ENCODE peak calls at places on chromosomes 4 and X, in ten cellular contexts. One of them, this sample, is unnamed.

GRCh38 chrX:48938721-48939416 is 18.5 kb downstream of the OTUD5 start:
- DNase-seq in right cardiac atrium: no peak
- DNase-seq in T-helper 2 cell: peak; percentile 90
- DNase-seq in head of caudate nucleus: no peak
- DNase-seq in left cardiac atrium: no peak
- DNase-seq in EH: no peak
- DNase-seq in neural crest cell: no peak
- DNase-seq in NCI-H2029: no peak
- DNase-seq in activated T-helper 1 cell treated with Interleukin-2 at 50 U/mL for 16 hours: peak; percentile 46
- DNase-seq in mucosa of descending colon: no peak
- DNase-seq in this sample: no peak

GRCh38 chrX:20197641-20198210 is 56.1 kb upstream of the EIF1AX start:
- DNase-seq in right cardiac atrium: no peak
- DNase-seq in T-helper 2 cell: no peak
- DNase-seq in head of caudate nucleus: no peak
- DNase-seq in left cardiac atrium: no peak
- DNase-seq in EH: peak; percentile 54
- DNase-seq in neural crest cell: no peak
- DNase-seq in NCI-H2029: no peak
- DNase-seq in activated T-helper 1 cell treated with Interleukin-2 at 50 U/mL for 16 hours: no peak
- DNase-seq in mucosa of descending colon: no peak
- DNase-seq in this sample: no peak

GRCh38 chr4:186033027-186033426 is 35.9 kb upstream of the TLR3 start:
- DNase-seq in right cardiac atrium: no peak
- DNase-seq in T-helper 2 cell: no peak
- DNase-seq in head of caudate nucleus: no peak
- DNase-seq in left cardiac atrium: no peak
- DNase-seq in EH: no peak
- DNase-seq in neural crest cell: no peak
- DNase-seq in NCI-H2029: no peak
- DNase-seq in activated T-helper 1 cell treated with Interleukin-2 at 50 U/mL for 16 hours: no peak
- DNase-seq in mucosa of descending colon: no peak
- DNase-seq in this sample: no peak

GRCh38 chrX:154967603-154968002 is 54.9 kb downstream of the F8 start:
- DNase-seq in right cardiac atrium: no peak
- DNase-seq in T-helper 2 cell: no peak
- DNase-seq in head of caudate nucleus: no peak
- DNase-seq in left cardiac atrium: no peak
- DNase-seq in EH: peak; percentile 1
- DNase-seq in neural crest cell: no peak
- DNase-seq in NCI-H2029: no peak
- DNase-seq in activated T-helper 1 cell treated with Interleukin-2 at 50 U/mL for 16 hours: no peak
- DNase-seq in mucosa of descending colon: no peak
- DNase-seq in this sample: no peak

GRCh38 chr4:70706516-70706915 is 15.2 kb upstream of the RUFY3 start:
- DNase-seq in right cardiac atrium: no peak
- DNase-seq in T-helper 2 cell: no peak
- DNase-seq in head of caudate nucleus: no peak
- DNase-seq in left cardiac atrium: no peak
- DNase-seq in EH: peak; percentile 30
- DNase-seq in neural crest cell: no peak
- DNase-seq in NCI-H2029: no peak
- DNase-seq in activated T-helper 1 cell treated with Interleukin-2 at 50 U/mL for 16 hours: no peak
- DNase-seq in mucosa of descending colon: no peak
- DNase-seq in this sample: peak; percentile 22

GRCh38 chr4:144283496-144283895 is 143.0 kb upstream of the GYPA start:
- DNase-seq in right cardiac atrium: no peak
- DNase-seq in T-helper 2 cell: no peak
- DNase-seq in head of caudate nucleus: no peak
- DNase-seq in left cardiac atrium: no peak
- DNase-seq in EH: no peak
- DNase-seq in neural crest cell: no peak
- DNase-seq in NCI-H2029: no peak
- DNase-seq in activated T-helper 1 cell treated with Interleukin-2 at 50 U/mL for 16 hours: no peak
- DNase-seq in mucosa of descending colon: no peak
- DNase-seq in this sample: no peak

GRCh38 chrX:8036914-8037313 is 109.7 kb upstream of the PNPLA4 start:
- DNase-seq in right cardiac atrium: no peak
- DNase-seq in T-helper 2 cell: no peak
- DNase-seq in head of caudate nucleus: no peak
- DNase-seq in left cardiac atrium: no peak
- DNase-seq in EH: no peak
- DNase-seq in neural crest cell: no peak
- DNase-seq in NCI-H2029: no peak
- DNase-seq in activated T-helper 1 cell treated with Interleukin-2 at 50 U/mL for 16 hours: no peak
- DNase-seq in mucosa of descending colon: no peak
- DNase-seq in this sample: no peak

GRCh38 chrX:134520860-134521390 is 61.0 kb downstream of the HPRT1 start:
- DNase-seq in right cardiac atrium: no peak
- DNase-seq in T-helper 2 cell: peak; percentile 39
- DNase-seq in head of caudate nucleus: no peak
- DNase-seq in left cardiac atrium: no peak
- DNase-seq in EH: peak; percentile 74
- DNase-seq in neural crest cell: peak; percentile 6
- DNase-seq in NCI-H2029: peak; percentile 16
- DNase-seq in activated T-helper 1 cell treated with Interleukin-2 at 50 U/mL for 16 hours: no peak
- DNase-seq in mucosa of descending colon: no peak
- DNase-seq in this sample: peak; percentile 73

GRCh38 chr4:106032851-106033286 is 137.6 kb downstream of the NPNT start:
- DNase-seq in right cardiac atrium: no peak
- DNase-seq in T-helper 2 cell: no peak
- DNase-seq in head of caudate nucleus: no peak
- DNase-seq in left cardiac atrium: no peak
- DNase-seq in EH: peak; percentile 69
- DNase-seq in neural crest cell: no peak
- DNase-seq in NCI-H2029: no peak
- DNase-seq in activated T-helper 1 cell treated with Interleukin-2 at 50 U/mL for 16 hours: no peak
- DNase-seq in mucosa of descending colon: no peak
- DNase-seq in this sample: peak; percentile 74

GRCh38 chrX:22310779-22311178 is 38.1 kb downstream of the CBLL2 start:
- DNase-seq in right cardiac atrium: no peak
- DNase-seq in T-helper 2 cell: no peak
- DNase-seq in head of caudate nucleus: no peak
- DNase-seq in left cardiac atrium: no peak
- DNase-seq in EH: no peak
- DNase-seq in neural crest cell: no peak
- DNase-seq in NCI-H2029: no peak
- DNase-seq in activated T-helper 1 cell treated with Interleukin-2 at 50 U/mL for 16 hours: no peak
- DNase-seq in mucosa of descending colon: no peak
- DNase-seq in this sample: no peak

GRCh38 chr4:20353646-20354045 is 101.9 kb downstream of the SLIT2 start:
- DNase-seq in right cardiac atrium: no peak
- DNase-seq in T-helper 2 cell: no peak
- DNase-seq in head of caudate nucleus: no peak
- DNase-seq in left cardiac atrium: no peak
- DNase-seq in EH: no peak
- DNase-seq in neural crest cell: no peak
- DNase-seq in NCI-H2029: no peak
- DNase-seq in activated T-helper 1 cell treated with Interleukin-2 at 50 U/mL for 16 hours: no peak
- DNase-seq in mucosa of descending colon: no peak
- DNase-seq in this sample: no peak

GRCh38 chr4:28744066-28744465 is 1883.4 kb downstream of the STIM2 start:
- DNase-seq in right cardiac atrium: no peak
- DNase-seq in T-helper 2 cell: no peak
- DNase-seq in head of caudate nucleus: no peak
- DNase-seq in left cardiac atrium: no peak
- DNase-seq in EH: peak; percentile 3
- DNase-seq in neural crest cell: no peak
- DNase-seq in NCI-H2029: no peak
- DNase-seq in activated T-helper 1 cell treated with Interleukin-2 at 50 U/mL for 16 hours: no peak
- DNase-seq in mucosa of descending colon: no peak
- DNase-seq in this sample: peak; percentile 0

GRCh38 chr4:53706422-53707032 is 115.2 kb upstream of the LNX1 start:
- DNase-seq in right cardiac atrium: no peak
- DNase-seq in T-helper 2 cell: peak; percentile 5
- DNase-seq in head of caudate nucleus: no peak
- DNase-seq in left cardiac atrium: no peak
- DNase-seq in EH: peak; percentile 66
- DNase-seq in neural crest cell: no peak
- DNase-seq in NCI-H2029: peak; percentile 38
- DNase-seq in activated T-helper 1 cell treated with Interleukin-2 at 50 U/mL for 16 hours: no peak
- DNase-seq in mucosa of descending colon: no peak
- DNase-seq in this sample: peak; percentile 73

GRCh38 chrX:155026727-155027508 is at the start of gene FUNDC2:
- DNase-seq in right cardiac atrium: peak; percentile 94
- DNase-seq in T-helper 2 cell: peak; percentile 99
- DNase-seq in head of caudate nucleus: peak; percentile 95
- DNase-seq in left cardiac atrium: peak; percentile 95
- DNase-seq in EH: peak; percentile 94
- DNase-seq in neural crest cell: peak; percentile 75
- DNase-seq in NCI-H2029: peak; percentile 91
- DNase-seq in activated T-helper 1 cell treated with Interleukin-2 at 50 U/mL for 16 hours: peak; percentile 89
- DNase-seq in mucosa of descending colon: peak; percentile 95
- DNase-seq in this sample: peak; percentile 95

GRCh38 chrX:24242649-24243556 is 71.0 kb downstream of the SUPT20HL2 start:
- DNase-seq in right cardiac atrium: peak; percentile 71
- DNase-seq in T-helper 2 cell: no peak
- DNase-seq in head of caudate nucleus: peak; percentile 43
- DNase-seq in left cardiac atrium: peak; percentile 43
- DNase-seq in EH: peak; percentile 92
- DNase-seq in neural crest cell: no peak
- DNase-seq in NCI-H2029: no peak
- DNase-seq in activated T-helper 1 cell treated with Interleukin-2 at 50 U/mL for 16 hours: no peak
- DNase-seq in mucosa of descending colon: no peak
- DNase-seq in this sample: peak; percentile 42

GRCh38 chrX:115642895-115643530 is 82.0 kb downstream of the PLS3 start:
- DNase-seq in right cardiac atrium: no peak
- DNase-seq in T-helper 2 cell: peak; percentile 16
- DNase-seq in head of caudate nucleus: no peak
- DNase-seq in left cardiac atrium: no peak
- DNase-seq in EH: peak; percentile 75
- DNase-seq in neural crest cell: peak; percentile 60
- DNase-seq in NCI-H2029: no peak
- DNase-seq in activated T-helper 1 cell treated with Interleukin-2 at 50 U/mL for 16 hours: no peak
- DNase-seq in mucosa of descending colon: no peak
- DNase-seq in this sample: peak; percentile 71

GRCh38 chr4:145736241-145736831 is 56.4 kb downstream of the C4orf51 start:
- DNase-seq in right cardiac atrium: peak; percentile 42
- DNase-seq in T-helper 2 cell: no peak
- DNase-seq in head of caudate nucleus: no peak
- DNase-seq in left cardiac atrium: peak; percentile 61
- DNase-seq in EH: peak; percentile 78
- DNase-seq in neural crest cell: no peak
- DNase-seq in NCI-H2029: peak; percentile 58
- DNase-seq in activated T-helper 1 cell treated with Interleukin-2 at 50 U/mL for 16 hours: no peak
- DNase-seq in mucosa of descending colon: peak; percentile 48
- DNase-seq in this sample: peak; percentile 56

GRCh38 chr4:113113151-113113550 is 63.7 kb downstream of the ANK2 start:
- DNase-seq in right cardiac atrium: no peak
- DNase-seq in T-helper 2 cell: no peak
- DNase-seq in head of caudate nucleus: no peak
- DNase-seq in left cardiac atrium: no peak
- DNase-seq in EH: no peak
- DNase-seq in neural crest cell: no peak
- DNase-seq in NCI-H2029: no peak
- DNase-seq in activated T-helper 1 cell treated with Interleukin-2 at 50 U/mL for 16 hours: no peak
- DNase-seq in mucosa of descending colon: no peak
- DNase-seq in this sample: no peak

GRCh38 chrX:103919336-103919682 is 43.1 kb upstream of the TMSB15B start:
- DNase-seq in right cardiac atrium: no peak
- DNase-seq in T-helper 2 cell: peak; percentile 75
- DNase-seq in head of caudate nucleus: no peak
- DNase-seq in left cardiac atrium: no peak
- DNase-seq in EH: peak; percentile 57
- DNase-seq in neural crest cell: no peak
- DNase-seq in NCI-H2029: peak; percentile 14
- DNase-seq in activated T-helper 1 cell treated with Interleukin-2 at 50 U/mL for 16 hours: no peak
- DNase-seq in mucosa of descending colon: no peak
- DNase-seq in this sample: peak; percentile 56

GRCh38 chr4:176875026-176875425 is 82.3 kb upstream of the VEGFC start:
- DNase-seq in right cardiac atrium: no peak
- DNase-seq in T-helper 2 cell: no peak
- DNase-seq in head of caudate nucleus: no peak
- DNase-seq in left cardiac atrium: no peak
- DNase-seq in EH: peak; percentile 26
- DNase-seq in neural crest cell: no peak
- DNase-seq in NCI-H2029: no peak
- DNase-seq in activated T-helper 1 cell treated with Interleukin-2 at 50 U/mL for 16 hours: no peak
- DNase-seq in mucosa of descending colon: no peak
- DNase-seq in this sample: no peak

GRCh38 chr4:183106839-183107238 is 7.8 kb downstream of the WWC2 start:
- DNase-seq in right cardiac atrium: no peak
- DNase-seq in T-helper 2 cell: no peak
- DNase-seq in head of caudate nucleus: no peak
- DNase-seq in left cardiac atrium: no peak
- DNase-seq in EH: peak; percentile 51
- DNase-seq in neural crest cell: no peak
- DNase-seq in NCI-H2029: no peak
- DNase-seq in activated T-helper 1 cell treated with Interleukin-2 at 50 U/mL for 16 hours: no peak
- DNase-seq in mucosa of descending colon: no peak
- DNase-seq in this sample: no peak

GRCh38 chr4:151519728-151520415 is 110.9 kb downstream of the FHIP1A start:
- DNase-seq in right cardiac atrium: no peak
- DNase-seq in T-helper 2 cell: no peak
- DNase-seq in head of caudate nucleus: no peak
- DNase-seq in left cardiac atrium: no peak
- DNase-seq in EH: no peak
- DNase-seq in neural crest cell: no peak
- DNase-seq in NCI-H2029: no peak
- DNase-seq in activated T-helper 1 cell treated with Interleukin-2 at 50 U/mL for 16 hours: no peak
- DNase-seq in mucosa of descending colon: no peak
- DNase-seq in this sample: no peak

GRCh38 chr4:180828455-180829018 is 1414.7 kb upstream of the TENM3 start:
- DNase-seq in right cardiac atrium: no peak
- DNase-seq in T-helper 2 cell: peak; percentile 9
- DNase-seq in head of caudate nucleus: no peak
- DNase-seq in left cardiac atrium: no peak
- DNase-seq in EH: peak; percentile 57
- DNase-seq in neural crest cell: peak; percentile 48
- DNase-seq in NCI-H2029: peak; percentile 6
- DNase-seq in activated T-helper 1 cell treated with Interleukin-2 at 50 U/mL for 16 hours: no peak
- DNase-seq in mucosa of descending colon: no peak
- DNase-seq in this sample: peak; percentile 82

GRCh38 chr4:168386002-168386401 is 67.5 kb upstream of the DDX60 start:
- DNase-seq in right cardiac atrium: no peak
- DNase-seq in T-helper 2 cell: no peak
- DNase-seq in head of caudate nucleus: no peak
- DNase-seq in left cardiac atrium: no peak
- DNase-seq in EH: peak; percentile 6
- DNase-seq in neural crest cell: no peak
- DNase-seq in NCI-H2029: no peak
- DNase-seq in activated T-helper 1 cell treated with Interleukin-2 at 50 U/mL for 16 hours: no peak
- DNase-seq in mucosa of descending colon: no peak
- DNase-seq in this sample: peak; percentile 67

GRCh38 chr4:6074723-6075122 is 56.5 kb upstream of the C4orf50 start:
- DNase-seq in right cardiac atrium: no peak
- DNase-seq in T-helper 2 cell: no peak
- DNase-seq in head of caudate nucleus: no peak
- DNase-seq in left cardiac atrium: no peak
- DNase-seq in EH: no peak
- DNase-seq in neural crest cell: no peak
- DNase-seq in NCI-H2029: no peak
- DNase-seq in activated T-helper 1 cell treated with Interleukin-2 at 50 U/mL for 16 hours: no peak
- DNase-seq in mucosa of descending colon: no peak
- DNase-seq in this sample: peak; percentile 6

GRCh38 chr4:18397681-18398080 is 376.1 kb upstream of the LCORL start:
- DNase-seq in right cardiac atrium: no peak
- DNase-seq in T-helper 2 cell: no peak
- DNase-seq in head of caudate nucleus: no peak
- DNase-seq in left cardiac atrium: no peak
- DNase-seq in EH: no peak
- DNase-seq in neural crest cell: no peak
- DNase-seq in NCI-H2029: no peak
- DNase-seq in activated T-helper 1 cell treated with Interleukin-2 at 50 U/mL for 16 hours: no peak
- DNase-seq in mucosa of descending colon: no peak
- DNase-seq in this sample: no peak

GRCh38 chr4:86043755-86044592 is 315.9 kb downstream of the MAPK10 start:
- DNase-seq in right cardiac atrium: no peak
- DNase-seq in T-helper 2 cell: peak; percentile 10
- DNase-seq in head of caudate nucleus: no peak
- DNase-seq in left cardiac atrium: no peak
- DNase-seq in EH: peak; percentile 67
- DNase-seq in neural crest cell: peak; percentile 34
- DNase-seq in NCI-H2029: peak; percentile 51
- DNase-seq in activated T-helper 1 cell treated with Interleukin-2 at 50 U/mL for 16 hours: no peak
- DNase-seq in mucosa of descending colon: no peak
- DNase-seq in this sample: peak; percentile 79

GRCh38 chrX:47563801-47564315 is 2.9 kb downstream of the ARAF start:
- DNase-seq in right cardiac atrium: no peak
- DNase-seq in T-helper 2 cell: peak; percentile 29
- DNase-seq in head of caudate nucleus: no peak
- DNase-seq in left cardiac atrium: no peak
- DNase-seq in EH: peak; percentile 65
- DNase-seq in neural crest cell: no peak
- DNase-seq in NCI-H2029: no peak
- DNase-seq in activated T-helper 1 cell treated with Interleukin-2 at 50 U/mL for 16 hours: no peak
- DNase-seq in mucosa of descending colon: no peak
- DNase-seq in this sample: no peak

This sample was measured in astrocyte of the hippocampus.